ENCODE peak calls at places on chromosomes 13 and 19, in ten cellular contexts. L is fibroblast of lung, N is HCT116, B is endodermal cell, P is neural progenitor cell, J is neuronal stem cell, W is mesenchymal stem cell, E is H1, K is mammary epithelial cell, C is K562. A is an unnamed sample. For H3K4me1 and H3K36me3, the result is how much of the 10 kb centered on the place peaks cover.

GRCh38 chr19:46828484-46828883 is 22.2 kb downstream of the AP2S1 start:
- DNase-seq in L (peak), N (no peak), B (no peak), P (no peak), J (no peak), W (peak), E (no peak), K (no peak), C (no peak), A (no peak)

GRCh38 chr19:46271488-46272197 is 25.2 kb upstream of the HIF3A start:
- DNase-seq in L (peak), N (no peak), B (no peak), P (no peak), J (no peak), W (peak), E (no peak), K (peak), C (no peak), A (no peak)

GRCh38 chr19:57620673-57621348 is 6.8 kb downstream of the ZNF134 start:
- DNase-seq in L (peak), N (no peak), B (no peak), P (no peak), J (no peak), W (no peak), E (no peak), K (no peak), C (no peak), A (no peak)

GRCh38 chr13:83890358-83890757 is 8.1 kb upstream of the SLITRK1 start:
- DNase-seq in L (no peak), N (no peak), B (no peak), P (no peak), J (no peak), W (no peak), E (no peak), K (no peak), C (no peak), A (no peak)

GRCh38 chr13:48976677-48977625 is 1.2 kb downstream of the FNDC3A start:
- DNase-seq in L (no peak), N (no peak), B (no peak), P (no peak), J (no peak), W (peak), E (no peak), K (no peak), C (no peak), A (no peak)

GRCh38 chr13:27170521-27171243 is 929 bp downstream of the USP12 start:
- DNase-seq in L (no peak), N (peak), B (peak), P (peak), J (peak), W (no peak), E (peak), K (no peak), C (peak), A (peak)

GRCh38 chr13:88979465-88980180 is 1308.5 kb downstream of the SLITRK5 start:
- DNase-seq in L (peak), N (no peak), B (no peak), P (no peak), J (no peak), W (peak), E (no peak), K (no peak), C (no peak), A (no peak)

GRCh38 chr13:101988140-101988539 is 413.7 kb downstream of the FGF14 start:
- DNase-seq in L (no peak), N (no peak), B (peak), P (peak), J (no peak), W (no peak), E (no peak), K (no peak), C (no peak), A (no peak)

GRCh38 chr19:3146677-3147100 is 10.9 kb downstream of the GNA15 start:
- DNase-seq in L (no peak), N (no peak), B (peak), P (peak), J (no peak), W (no peak), E (peak), K (no peak), C (peak), A (no peak)

GRCh38 chr13:28046981-28047380 is 53.4 kb downstream of the FLT3 start:
- DNase-seq in L (peak), N (no peak), B (no peak), P (no peak), J (no peak), W (peak), E (no peak), K (no peak), C (no peak), A (no peak)

GRCh38 chr19:38417544-38418506 is 8.2 kb downstream of the RASGRP4 start:
- DNase-seq in L (no peak), N (peak), B (peak), P (peak), J (peak), W (peak), E (peak), K (peak), C (peak), A (peak)

GRCh38 chr19:46378268-46378667 is 31.4 kb downstream of the PPP5C start:
- DNase-seq in L (peak), N (no peak), B (no peak), P (no peak), J (no peak), W (peak), E (no peak), K (no peak), C (no peak), A (no peak)

GRCh38 chr19:50695251-50696064 is 24.1 kb downstream of the SHANK1 start:
- DNase-seq in L (no peak), N (no peak), B (peak), P (peak), J (peak), W (no peak), E (peak), K (no peak), C (peak), A (no peak)

GRCh38 chr13:107993239-107993948 is 221.9 kb downstream of the LIG4 start:
- DNase-seq in L (peak), N (no peak), B (no peak), P (no peak), J (no peak), W (no peak), E (no peak), K (no peak), C (peak), A (no peak)

GRCh38 chr13:46179576-46180368 is 2.2 kb downstream of the LCP1 start:
- DNase-seq in L (no peak), N (no peak), B (no peak), P (no peak), J (no peak), W (no peak), E (no peak), K (no peak), C (peak), A (no peak)

GRCh38 chr13:30341815-30342570 is 34.6 kb upstream of the KATNAL1 start:
- DNase-seq in L (peak), N (peak), B (no peak), P (no peak), J (no peak), W (peak), E (no peak), K (peak), C (no peak), A (peak)

GRCh38 chr13:32174366-32174765 is 140.8 kb downstream of the ZAR1L start:
- DNase-seq in L (no peak), N (no peak), B (no peak), P (no peak), J (no peak), W (no peak), E (no peak), K (no peak), C (no peak), A (no peak)

GRCh38 chr13:60267498-60268202 is 103.9 kb upstream of the DIAPH3 start:
- DNase-seq in L (peak), N (no peak), B (peak), P (peak), J (no peak), W (peak), E (peak), K (no peak), C (peak), A (no peak)

GRCh38 chr19:48659768-48660167 is 13.0 kb downstream of the NTN5 start:
- DNase-seq in L (no peak), N (no peak), B (no peak), P (no peak), J (no peak), W (peak), E (no peak), K (peak), C (no peak), A (no peak)

GRCh38 chr13:21133077-21133476 is 43.3 kb downstream of the SKA3 start:
- DNase-seq in L (no peak), N (no peak), B (no peak), P (no peak), J (no peak), W (no peak), E (no peak), K (no peak), C (no peak), A (no peak)

GRCh38 chr13:86193281-86193680 is 394.1 kb upstream of the SLITRK6 start:
- DNase-seq in L (no peak), N (no peak), B (peak), P (peak), J (peak), W (no peak), E (no peak), K (no peak), C (no peak), A (no peak)

GRCh38 chr19:566403-566802 is 6.0 kb upstream of the BSG start:
- DNase-seq in L (no peak), N (no peak), B (no peak), P (no peak), J (no peak), W (peak), E (no peak), K (no peak), C (peak), A (no peak)
- H3K9ac ChIP-seq in L (no peak), N (no peak), B (no peak), P (no peak), J (no peak), W (no peak), E (no peak), K (no peak), C (peak), A (no peak)

GRCh38 chr13:113182046-113182445 is 23.6 kb downstream of the PROZ start:
- DNase-seq in L (peak), N (no peak), B (no peak), P (no peak), J (no peak), W (peak), E (no peak), K (no peak), C (no peak), A (no peak)
- H3K4me1 ChIP-seq in L (under half), N (under half), B (under half), P (under half), J (under half), W (under half), E (under half), K (under half), C (under half), A (under half)

DNA sequence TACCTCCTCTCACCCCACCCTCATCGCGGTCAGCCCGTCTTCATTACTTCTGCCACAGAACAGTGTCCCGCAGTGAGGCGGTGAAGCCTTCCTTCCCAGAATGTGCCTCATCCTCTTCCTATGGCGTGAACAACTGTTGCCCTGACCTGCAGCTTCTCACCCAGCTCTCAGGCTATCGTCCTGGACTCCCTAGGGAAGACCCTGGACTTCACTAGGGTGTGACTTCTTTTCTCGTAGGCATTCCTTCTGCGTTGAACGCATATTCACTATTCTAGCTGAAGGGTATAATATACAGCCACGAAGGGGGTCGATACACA is 982 bp downstream of the ZNF865 start:
- DNase-seq in L (no peak), N (no peak), B (no peak), P (no peak), J (no peak), W (no peak), E (no peak), K (no peak), C (no peak), A (no peak)
- H3K36me3 ChIP-seq in L (under half), N (under half), B (under half), P (under half), J (under half), W (under half), E (under half), K (under half), C (under half), A (under half)

GRCh38 chr19:17950310-17951150 is 16.4 kb upstream of the KCNN1 start:
- DNase-seq in L (no peak), N (no peak), B (peak), P (peak), J (no peak), W (no peak), E (peak), K (no peak), C (peak), A (no peak)

GRCh38 chr19:17948474-17948966 is 15.7 kb downstream of the CCDC124 start:
- DNase-seq in L (no peak), N (no peak), B (no peak), P (no peak), J (no peak), W (peak), E (no peak), K (no peak), C (no peak), A (no peak)

GRCh38 chr19:17951151-17952040 is 15.5 kb upstream of the KCNN1 start:
- DNase-seq in L (no peak), N (no peak), B (peak), P (peak), J (no peak), W (no peak), E (peak), K (no peak), C (peak), A (no peak)

GRCh38 chr19:17948967-17949930 is 16.4 kb downstream of the CCDC124 start:
- DNase-seq in L (no peak), N (no peak), B (peak), P (peak), J (no peak), W (peak), E (peak), K (no peak), C (no peak), A (peak)

DNA sequence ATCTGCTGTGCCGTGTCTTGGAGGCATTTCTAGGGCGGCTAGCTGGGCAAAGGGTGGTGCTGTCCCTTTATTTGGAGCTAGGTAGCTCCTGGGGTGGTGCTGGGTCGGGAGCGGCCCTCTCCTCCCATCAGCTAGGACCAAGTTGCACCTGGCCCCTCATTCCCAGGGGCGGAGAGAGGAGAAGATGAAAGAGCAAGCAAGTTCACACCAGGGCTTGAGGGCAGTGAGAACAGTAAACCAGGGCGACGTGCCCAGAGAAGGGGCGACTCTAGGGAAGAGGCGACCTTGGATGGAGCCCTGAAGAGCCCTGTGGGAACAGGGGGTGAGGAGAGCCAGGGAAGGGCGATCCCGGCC is 17.0 kb upstream of the KCNN1 start:
- DNase-seq in L (no peak), N (no peak), B (peak), P (no peak), J (no peak), W (peak), E (peak), K (no peak), C (no peak), A (no peak)
- H3K9ac ChIP-seq in L (no peak), N (peak), B (no peak), P (no peak), J (no peak), W (no peak), E (no peak), K (no peak), C (no peak), A (no peak)

DNA sequence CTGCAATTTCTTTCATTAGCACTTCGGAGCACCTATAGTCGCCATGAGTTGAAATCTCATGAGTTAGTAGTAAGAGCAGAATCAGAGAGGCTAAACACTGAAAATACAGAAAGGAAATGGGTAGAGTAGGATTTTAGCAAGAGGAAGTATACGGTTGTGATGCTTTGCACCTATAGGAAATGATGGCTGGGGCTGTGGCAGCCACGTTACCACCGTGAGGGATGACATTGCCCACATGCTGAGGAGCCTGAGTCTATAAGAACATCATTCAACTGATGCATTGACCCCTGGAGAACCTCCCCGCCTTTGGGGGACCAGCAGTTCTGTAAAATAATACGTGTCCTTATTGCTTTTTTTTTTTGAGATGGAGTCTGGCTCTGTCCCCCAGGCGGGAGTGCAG is 20.4 kb downstream of the FAM187B start:
- DNase-seq in L (no peak), N (no peak), B (no peak), P (no peak), J (no peak), W (no peak), E (no peak), K (no peak), C (no peak), A (no peak)
- H3K4me1 ChIP-seq in L (under half), N (under half), B (under half), P (under half), J (under half), W (under half), E (under half), K (under half), C (under half), A (under half)